ENCODE peak calls at places on chromosomes 1 and 21, in five cellular contexts. X, W, M, T and C are unnamed samples.

GRCh38 chr1:44903261-44903660 is 60.2 kb upstream of the PTCH2 start:
- DNase-seq in X (peak), W (no peak), M (no peak), T (peak), C (no peak)

GRCh38 chr21:44850208-44850800 is 23.2 kb downstream of the PTTG1IP start:
- DNase-seq in X (no peak), W (no peak), M (no peak), T (no peak), C (no peak)

GRCh38 chr1:167991546-167991945 is 54.7 kb upstream of the MPC2 start:
- DNase-seq in X (no peak), W (no peak), M (no peak), T (no peak), C (no peak)

GRCh38 chr1:236311040-236311439 is 29.3 kb upstream of the ERO1B start:
- DNase-seq in X (no peak), W (no peak), M (no peak), T (no peak), C (no peak)

GRCh38 chr1:204571631-204572030 is 55.4 kb downstream of the MDM4 start:
- DNase-seq in X (no peak), W (no peak), M (no peak), T (no peak), C (no peak)

GRCh38 chr1:156608981-156609380 is 7.7 kb upstream of the GPATCH4 start:
- DNase-seq in X (no peak), W (no peak), M (peak), T (no peak), C (no peak)

GRCh38 chr1:236292425-236292824 is 10.7 kb upstream of the ERO1B start:
- DNase-seq in X (no peak), W (no peak), M (no peak), T (no peak), C (no peak)

GRCh38 chr1:7390604-7391000 is 380.5 kb upstream of the VAMP3 start:
- DNase-seq in X (no peak), W (peak), M (no peak), T (no peak), C (no peak)

GRCh38 chr1:115478933-115479551 is 141.0 kb upstream of the NGF start:
- DNase-seq in X (no peak), W (no peak), M (no peak), T (no peak), C (no peak)

GRCh38 chr1:211469938-211470529 is 21.9 kb downstream of the RD3 start:
- DNase-seq in X (peak), W (peak), M (peak), T (peak), C (peak)

GRCh38 chr1:79117376-79117775 is 110.8 kb upstream of the ADGRL4 start:
- DNase-seq in X (peak), W (no peak), M (no peak), T (no peak), C (no peak)

GRCh38 chr1:35894183-35894582 is 11.2 kb downstream of the AGO1 start:
- DNase-seq in X (peak), W (peak), M (no peak), T (peak), C (no peak)

GRCh38 chr1:11531314-11531870 is 52.4 kb downstream of the DISP3 start:
- DNase-seq in X (no peak), W (no peak), M (no peak), T (no peak), C (peak)

GRCh38 chr1:53919675-53920066 is 25.7 kb downstream of the DIO1 start:
- DNase-seq in X (no peak), W (no peak), M (no peak), T (no peak), C (no peak)

GRCh38 chr1:232586679-232587078 is 43.3 kb downstream of the SIPA1L2 start:
- DNase-seq in X (no peak), W (no peak), M (no peak), T (no peak), C (no peak)

GRCh38 chr1:100584761-100585745 is 47.1 kb downstream of the GPR88 start:
- DNase-seq in X (peak), W (no peak), M (no peak), T (no peak), C (no peak)

GRCh38 chr1:28437924-28438699 is 67.7 kb upstream of the RCC1 start:
- DNase-seq in X (peak), W (peak), M (no peak), T (peak), C (peak)

GRCh38 chr1:147834189-147834588 is 68.4 kb upstream of the GJA8 start:
- DNase-seq in X (no peak), W (no peak), M (no peak), T (no peak), C (no peak)

GRCh38 chr1:85333186-85333585 is 56.8 kb upstream of the BCL10 start:
- DNase-seq in X (no peak), W (no peak), M (no peak), T (no peak), C (no peak)

GRCh38 chr1:34597877-34598514 is 156.9 kb upstream of the GJB5 start:
- DNase-seq in X (peak), W (peak), M (no peak), T (peak), C (peak)

GRCh38 chr1:33228935-33229487 is 27.3 kb upstream of the ZNF362 start:
- DNase-seq in X (peak), W (no peak), M (no peak), T (peak), C (no peak)

GRCh38 chr1:3459051-3459908 is 4.8 kb downstream of the ARHGEF16 start:
- DNase-seq in X (no peak), W (no peak), M (no peak), T (no peak), C (no peak)

GRCh38 chr1:170547255-170547654 is 15.3 kb downstream of the GORAB start:
- DNase-seq in X (no peak), W (no peak), M (no peak), T (no peak), C (no peak)

GRCh38 chr1:54167422-54168139 is 14.8 kb upstream of the CDCP2 start:
- DNase-seq in X (no peak), W (no peak), M (no peak), T (no peak), C (no peak)

GRCh38 chr1:207335695-207336363 is 14.4 kb downstream of the CD55 start:
- DNase-seq in X (peak), W (no peak), M (peak), T (peak), C (no peak)

GRCh38 chr1:156690673-156691032 is 13.4 kb upstream of the NES start:
- DNase-seq in X (no peak), W (no peak), M (no peak), T (no peak), C (no peak)

GRCh38 chr1:159005676-159006075 is 4.0 kb upstream of the IFI16 start:
- DNase-seq in X (peak), W (no peak), M (no peak), T (no peak), C (no peak)

GRCh38 chr1:4585216-4585615 is 69.2 kb upstream of the AJAP1 start:
- DNase-seq in X (no peak), W (no peak), M (no peak), T (no peak), C (no peak)

GRCh38 chr1:245894843-245895242 is 612.2 kb downstream of the SMYD3 start:
- DNase-seq in X (peak), W (no peak), M (no peak), T (no peak), C (no peak)

GRCh38 chr21:45698493-45698947 is 55.0 kb downstream of the PCBP3 start:
- DNase-seq in X (peak), W (peak), M (no peak), T (peak), C (no peak)

GRCh38 chr1:3587133-3587733 is 24.1 kb downstream of the MEGF6 start:
- DNase-seq in X (peak), W (no peak), M (no peak), T (no peak), C (no peak)

GRCh38 chr1:100535264-100535663 is 2.7 kb upstream of the GPR88 start:
- DNase-seq in X (no peak), W (no peak), M (no peak), T (no peak), C (no peak)

GRCh38 chr21:32727478-32727727 is 410 bp downstream of the SYNJ1 start:
- DNase-seq in X (no peak), W (no peak), M (no peak), T (no peak), C (no peak)

GRCh38 chr21:32727728-32728454 is at the start of gene SYNJ1:
- DNase-seq in X (peak), W (peak), M (peak), T (peak), C (peak)

GRCh38 chr21:32732544-32732943 is 4.7 kb upstream of the SYNJ1 start:
- DNase-seq in X (no peak), W (no peak), M (no peak), T (no peak), C (no peak)

GRCh38 chr21:32728455-32729237 is 833 bp upstream of the SYNJ1 start:
- DNase-seq in X (no peak), W (no peak), M (no peak), T (peak), C (peak)

DNA sequence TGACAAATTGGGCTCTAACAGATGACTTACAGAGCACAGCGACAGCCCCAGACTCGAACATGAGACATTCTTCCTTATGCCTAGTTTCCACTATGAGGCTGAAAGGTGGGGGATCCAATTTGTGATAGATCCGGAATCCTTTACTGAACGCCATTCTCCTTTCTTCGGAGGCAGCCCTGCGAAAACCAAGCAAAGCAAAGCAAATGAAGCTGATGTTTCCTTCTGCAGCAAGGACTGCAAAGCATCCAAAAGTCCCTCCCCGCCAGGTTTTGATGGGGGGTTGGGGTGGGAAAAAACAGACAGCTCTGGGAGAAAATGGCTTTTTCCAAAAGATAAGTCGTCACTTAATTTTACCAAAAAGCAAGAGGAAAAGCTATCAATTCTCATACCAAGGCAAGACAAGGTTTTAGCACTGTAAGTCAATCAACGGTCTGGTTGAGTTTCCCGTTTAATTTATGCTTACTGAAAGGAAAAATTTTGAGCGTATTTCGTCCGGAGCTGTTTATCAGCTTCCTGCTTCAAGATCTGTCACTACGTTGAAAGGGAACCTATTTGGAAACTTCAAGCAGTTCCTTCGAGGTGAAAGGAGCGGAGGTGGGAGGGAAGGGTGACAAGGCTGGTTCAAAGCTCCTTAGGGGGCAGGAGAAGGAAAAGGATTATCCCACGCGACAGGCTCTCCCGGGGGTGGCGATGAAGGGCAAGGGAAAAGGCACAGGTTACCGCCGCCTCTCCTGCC is 903 bp downstream of the SYNJ1 start:
- DNase-seq in X (peak), W (peak), M (no peak), T (peak), C (peak)
- H3K27ac ChIP-seq in X (peak), W (peak), M (peak), T (peak), C (peak)

GRCh38 chr1:243508964-243509363 is 253.1 kb downstream of the SDCCAG8 start:
- DNase-seq in X (no peak), W (no peak), M (no peak), T (no peak), C (no peak)
- H3K27ac ChIP-seq in X (no peak), W (no peak), M (no peak), T (no peak), C (no peak)

DNA sequence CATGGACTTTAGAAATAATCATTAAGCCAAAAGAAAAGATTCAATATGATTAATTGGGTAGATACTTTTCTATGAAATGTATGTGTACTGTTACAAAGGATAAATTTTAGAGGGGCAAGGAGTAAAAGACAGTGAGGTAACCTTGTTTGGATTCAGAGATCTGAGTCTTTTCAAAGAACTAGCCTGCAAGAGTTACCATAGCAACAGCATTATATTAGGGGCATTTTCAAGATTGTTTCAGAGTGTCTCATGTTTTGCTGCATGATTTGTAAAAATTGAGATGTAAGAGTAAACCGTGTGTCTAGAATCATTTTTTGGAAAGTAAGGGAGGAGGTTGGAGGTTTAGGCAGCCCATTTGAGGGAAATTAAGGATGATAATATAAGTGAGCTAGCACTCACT is 70.6 kb upstream of the KIAA1614 start:
- DNase-seq in X (peak), W (no peak), M (no peak), T (no peak), C (no peak)
- H3K27ac ChIP-seq in X (no peak), W (no peak), M (no peak), T (no peak), C (peak)

DNA sequence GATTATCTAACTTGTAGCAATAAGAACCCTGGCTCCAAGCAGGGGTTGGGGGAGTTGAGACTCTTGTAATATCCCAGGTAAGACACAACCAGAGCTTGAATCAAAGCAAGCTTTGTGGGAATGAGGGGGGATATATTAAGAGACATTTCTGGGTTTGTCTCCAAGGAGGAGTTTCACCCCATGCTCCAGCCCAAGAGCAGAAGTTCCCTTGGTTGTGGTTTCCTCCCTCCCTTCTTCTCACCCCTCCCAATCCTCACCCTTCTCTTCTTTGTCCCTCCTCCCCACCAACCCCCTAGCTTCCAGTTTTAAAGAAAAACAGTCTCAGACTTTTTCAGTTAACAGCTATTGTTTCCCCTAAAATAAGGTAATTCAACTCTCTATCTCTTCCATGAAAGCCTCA is 11.9 kb downstream of the TRAF3IP3 start:
- DNase-seq in X (no peak), W (no peak), M (no peak), T (no peak), C (no peak)
- H3K27ac ChIP-seq in X (no peak), W (no peak), M (peak), T (peak), C (no peak)

DNA sequence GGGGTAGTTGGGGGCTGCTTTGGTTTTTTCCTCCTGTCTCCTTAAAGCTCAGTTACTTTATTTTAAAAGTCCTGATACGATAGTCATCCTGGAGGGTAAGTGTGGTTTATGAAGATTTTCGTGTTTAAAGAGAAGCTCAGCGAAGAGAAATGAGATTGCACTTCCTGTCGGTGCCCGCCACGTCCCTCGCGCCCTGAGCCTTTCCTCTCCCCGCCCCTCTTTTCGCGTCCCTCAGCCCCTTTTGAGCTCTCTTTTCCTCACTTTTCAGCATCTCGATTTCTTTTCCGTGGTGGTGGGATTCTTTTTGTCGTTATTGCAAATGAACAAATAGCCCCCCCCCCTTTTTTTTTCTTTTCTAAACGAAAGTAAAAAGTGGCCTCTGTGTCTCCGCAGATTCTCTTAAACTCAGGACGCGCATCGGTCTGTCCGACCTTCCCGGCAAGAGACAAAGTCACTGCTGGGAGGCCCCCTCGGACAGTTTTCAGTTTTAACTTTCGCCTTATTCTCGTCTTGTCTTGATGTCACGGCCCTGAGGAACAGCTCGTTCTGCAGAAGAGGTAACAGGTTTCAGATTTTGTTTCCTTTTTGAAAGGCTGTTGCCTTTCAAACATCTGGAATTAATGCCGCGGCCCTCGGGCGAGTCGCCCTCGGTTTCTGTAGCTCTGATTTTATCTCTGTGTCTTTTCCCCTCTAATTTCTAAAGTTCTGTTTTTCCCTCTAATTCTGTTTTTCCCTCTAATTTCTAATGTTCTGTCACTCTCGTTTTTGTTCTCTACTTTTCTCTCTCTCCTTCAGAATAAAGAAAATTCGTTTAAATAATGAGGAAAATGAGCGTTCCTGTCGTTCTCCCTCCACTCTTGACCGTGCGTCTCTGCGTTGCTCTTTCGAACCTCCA is 1.0 kb upstream of the DMRTA2 start:
- DNase-seq in X (no peak), W (no peak), M (no peak), T (no peak), C (no peak)
- H3K27ac ChIP-seq in X (no peak), W (no peak), M (no peak), T (no peak), C (no peak)

GRCh38 chr1:37867784-37868183 is 8.4 kb upstream of the MTF1 start:
- DNase-seq in X (no peak), W (no peak), M (no peak), T (no peak), C (no peak)
- H3K27ac ChIP-seq in X (no peak), W (no peak), M (no peak), T (no peak), C (no peak)

DNA sequence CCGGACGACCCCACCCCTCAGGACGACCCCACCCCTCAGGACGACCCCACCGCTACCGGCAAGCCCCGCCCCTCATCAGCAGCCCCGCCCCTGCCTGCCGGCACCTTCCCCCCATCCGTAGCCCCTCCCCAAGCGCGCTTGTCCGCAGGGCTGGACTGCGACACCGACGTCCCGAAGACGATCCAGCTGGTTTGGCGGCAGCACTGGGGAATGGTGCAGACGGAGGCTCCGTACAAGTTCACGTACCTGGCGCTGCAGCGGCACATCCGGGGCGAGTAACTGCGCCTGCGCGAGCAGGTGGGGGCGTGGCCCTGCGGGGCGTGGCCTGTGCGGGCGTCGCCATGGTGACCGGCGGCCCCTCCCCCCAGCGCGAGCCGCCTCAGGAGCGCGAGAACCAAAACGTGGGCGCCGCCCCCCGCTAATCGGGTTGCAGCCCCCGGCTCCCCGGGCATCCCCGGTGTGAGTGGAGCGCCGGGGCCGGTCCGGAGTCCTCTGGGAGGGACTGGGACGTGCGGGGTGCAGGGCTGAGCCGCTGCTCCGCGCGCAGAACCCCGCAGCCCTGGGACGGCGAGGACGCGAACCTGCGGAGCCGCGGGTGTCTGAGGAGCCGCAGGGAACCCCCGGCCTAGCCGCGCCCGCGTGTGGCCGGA is 4.9 kb downstream of the RNF223 start:
- DNase-seq in X (peak), W (peak), M (peak), T (no peak), C (peak)
- H3K27ac ChIP-seq in X (no peak), W (no peak), M (peak), T (no peak), C (no peak)

GRCh38 chr1:9164919-9165318 is 36.0 kb upstream of the GPR157 start:
- DNase-seq in X (no peak), W (no peak), M (no peak), T (no peak), C (no peak)

GRCh38 chr1:9167638-9168037 is 38.7 kb upstream of the GPR157 start:
- DNase-seq in X (no peak), W (no peak), M (no peak), T (no peak), C (no peak)

GRCh38 chr1:9165396-9165795 is 36.5 kb upstream of the GPR157 start:
- DNase-seq in X (no peak), W (no peak), M (no peak), T (no peak), C (no peak)

GRCh38 chr1:9164537-9164910 is 35.6 kb upstream of the GPR157 start:
- DNase-seq in X (no peak), W (no peak), M (no peak), T (no peak), C (no peak)

GRCh38 chr1:9166289-9167235 is 37.7 kb upstream of the GPR157 start:
- DNase-seq in X (peak), W (no peak), M (no peak), T (peak), C (no peak)
- H3K27ac ChIP-seq in X (no peak), W (no peak), M (no peak), T (peak), C (no peak)